ENCODE peak calls at places on chromosomes 12 and 14, in four cellular contexts. J is HepG2, S is GM12878, C is H1. N is an unnamed sample.

GRCh38 chr14:33903369-33903768 is 47.5 kb downstream of the EGLN3 start:
- DNase-seq in J (no peak), S (no peak), C (no peak), N (no peak)

GRCh38 chr14:70698288-70698687 is 56.6 kb downstream of the TTC9 start:
- DNase-seq in J (peak), S (no peak), C (no peak), N (no peak)

GRCh38 chr12:127381043-127381668 is 885.8 kb upstream of the TMEM132C start:
- DNase-seq in J (peak), S (no peak), C (peak), N (peak)

GRCh38 chr12:94570161-94570560 is 80.2 kb downstream of the TMCC3 start:
- DNase-seq in J (no peak), S (no peak), C (no peak), N (no peak)

GRCh38 chr14:51743588-51744000 is 91.9 kb downstream of the FRMD6 start:
- DNase-seq in J (no peak), S (no peak), C (no peak), N (no peak)

GRCh38 chr14:93525691-93526451 is 95.1 kb downstream of the UNC79 start:
- DNase-seq in J (no peak), S (no peak), C (no peak), N (no peak)

GRCh38 chr12:102735104-102735503 is 181.9 kb downstream of the PAH start:
- DNase-seq in J (no peak), S (peak), C (no peak), N (no peak)

GRCh38 chr14:73764881-73765280 is 50.7 kb upstream of the PNMA1 start:
- DNase-seq in J (no peak), S (no peak), C (no peak), N (no peak)

GRCh38 chr12:63294327-63294632 is 143.3 kb upstream of the AVPR1A start:
- DNase-seq in J (peak), S (no peak), C (no peak), N (peak)

GRCh38 chr14:35333797-35334743 is 41.9 kb downstream of the PSMA6 start:
- DNase-seq in J (peak), S (no peak), C (no peak), N (no peak)

GRCh38 chr14:91382712-91383111 is 34.9 kb downstream of the CCDC88C start:
- DNase-seq in J (no peak), S (no peak), C (no peak), N (no peak)

GRCh38 chr14:79407572-79407971 is 803.7 kb downstream of the DIO2 start:
- DNase-seq in J (no peak), S (no peak), C (no peak), N (no peak)

GRCh38 chr12:91643763-91644162 is 461.1 kb upstream of the DCN start:
- DNase-seq in J (no peak), S (no peak), C (no peak), N (no peak)
- TF ChIP-seq SUZ12 in J (no peak), S (no peak), C (no peak), N (no peak)

DNA sequence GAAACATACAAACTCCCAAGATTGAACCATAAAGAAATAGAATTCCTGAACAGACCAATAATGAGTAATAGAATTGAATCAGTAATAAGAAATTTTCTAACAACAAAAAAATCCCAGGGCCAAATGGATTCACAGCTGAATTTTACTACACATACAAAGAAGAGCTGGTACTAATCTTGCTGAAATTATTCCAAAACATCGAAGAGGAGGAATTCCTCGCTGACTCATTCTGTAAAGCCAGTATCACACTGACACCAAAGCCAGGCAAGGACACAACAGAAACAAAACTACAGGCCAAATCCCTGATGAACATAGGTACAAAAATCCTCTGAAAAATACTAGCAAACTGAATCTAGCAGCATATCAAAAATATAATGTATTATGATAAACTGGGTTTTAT is 367.8 kb upstream of the CLEC14A start:
- DNase-seq in J (no peak), S (no peak), C (no peak), N (no peak)
- TF ChIP-seq ZNF274 in J (no peak), S (no peak), C (no peak), N (no peak)

GRCh38 chr12:82089369-82090121 is 268.6 kb downstream of the CCDC59 start:
- DNase-seq in J (no peak), S (no peak), C (no peak), N (no peak)
- TF ChIP-seq SUZ12 in J (no peak), S (no peak), C (no peak), N (no peak)

DNA sequence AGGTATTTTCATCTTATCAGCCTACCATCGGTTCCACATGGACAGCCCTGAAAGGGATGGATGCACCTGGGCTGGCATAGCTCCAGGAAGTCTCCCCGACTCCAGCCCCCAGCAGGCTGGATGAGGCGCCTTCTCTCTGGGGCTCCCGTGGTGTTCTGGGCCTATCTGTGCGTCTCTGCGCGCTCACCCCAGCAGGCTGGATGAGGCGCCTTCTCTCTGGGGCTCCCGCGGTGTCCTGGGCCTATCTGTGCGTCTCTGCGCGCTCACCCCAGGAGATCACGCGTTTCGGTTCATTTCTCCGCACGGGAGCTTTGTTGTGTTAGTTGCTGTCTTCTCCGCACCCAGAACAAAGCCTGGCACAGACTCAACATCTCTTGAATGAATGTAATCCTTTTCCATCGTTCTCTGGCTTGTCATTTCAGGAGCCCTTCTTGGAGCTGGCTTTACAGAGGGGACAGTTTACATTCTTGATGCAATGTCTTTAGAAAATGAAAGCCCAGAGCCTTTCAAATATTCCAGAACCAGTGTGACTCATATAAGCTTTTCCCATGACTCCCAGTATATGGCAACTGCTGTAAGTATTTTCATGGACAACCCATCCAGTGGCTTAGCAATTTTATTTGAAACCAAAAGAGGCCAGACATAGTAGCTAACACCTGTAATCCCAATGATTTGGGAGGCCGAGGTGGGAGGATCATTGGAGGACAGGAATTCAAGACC is 40.3 kb downstream of the CFAP251 start:
- DNase-seq in J (no peak), S (no peak), C (no peak), N (no peak)
- TF ChIP-seq ZNF274 in J (no peak), S (no peak), C (no peak), N (no peak)

DNA sequence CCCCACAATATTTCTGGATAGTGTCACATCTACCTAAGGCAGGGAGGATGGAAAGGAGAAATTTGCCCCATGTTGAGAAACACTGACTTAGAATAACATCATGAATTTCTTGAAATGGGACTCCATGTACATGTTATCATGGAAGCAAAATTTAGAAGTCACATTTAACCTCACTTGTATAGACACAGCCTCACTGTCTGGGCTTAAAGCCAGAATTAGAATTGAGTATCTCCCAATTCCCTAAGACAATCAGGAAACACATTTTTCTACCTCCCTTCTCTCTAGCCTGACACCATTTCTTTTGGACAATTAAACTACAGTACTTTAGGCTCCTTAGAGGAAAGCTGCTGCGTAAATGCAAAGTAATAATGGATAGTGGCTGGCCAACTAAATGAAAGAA is 795.6 kb downstream of the C12orf50 start:
- DNase-seq in J (no peak), S (no peak), C (no peak), N (no peak)
- TF ChIP-seq SUZ12 in J (no peak), S (no peak), C (no peak), N (no peak)

DNA sequence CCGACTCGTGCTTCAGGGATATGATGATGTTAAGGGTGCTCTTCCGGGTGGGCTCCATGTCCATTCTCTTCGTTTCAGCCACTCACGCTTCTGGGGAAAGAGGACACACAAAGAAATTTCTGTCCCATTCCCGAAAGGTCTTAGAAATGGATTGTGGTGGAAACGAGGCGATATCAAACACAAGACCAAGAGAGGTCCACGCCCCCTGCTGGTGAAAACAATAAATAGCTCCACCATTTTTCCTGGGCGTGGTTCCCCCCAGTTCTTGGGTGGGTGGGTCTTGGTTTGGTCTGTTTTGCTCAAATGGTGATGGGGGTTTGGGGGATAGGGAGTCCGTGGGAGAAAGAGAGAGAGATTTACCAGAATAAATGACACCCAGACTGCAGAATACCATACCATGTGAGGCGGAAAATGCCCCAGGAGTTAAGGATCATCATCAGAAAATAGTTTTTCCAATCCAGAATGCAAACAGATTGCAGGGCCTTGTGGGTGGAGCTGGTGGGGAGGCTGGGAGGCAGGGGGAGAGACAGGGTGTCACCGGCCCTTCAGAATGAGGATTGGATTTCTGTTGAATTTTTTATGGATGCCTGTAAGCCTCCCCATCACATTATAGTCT is 55.6 kb downstream of the SRRM4 start:
- DNase-seq in J (peak), S (no peak), C (no peak), N (peak)
- TF ChIP-seq ZNF274 in J (no peak), S (no peak), C (no peak), N (no peak)

N was measured in NT2/D1.